ENCODE peak calls at places on chromosomes 6 and 20, in eight cellular contexts. T is uterus; V is HepG2; F is SJSA1; N is HCT116; H is GM23248; P is CD8-positive, alpha-beta T cell; G is body of pancreas. B is an unnamed sample. For H3K9me3 and H3K27me3, the result is how much of the 10 kb centered on the place peaks cover.

GRCh38 chr6:30875244-30876038 is 8.9 kb upstream of the DDR1 start:
- DNase-seq in T (no peak), V (no peak), F (no peak), N (no peak), H (no peak), P (no peak), G (no peak), B (no peak)

GRCh38 chr6:6758915-6759654 is 170.6 kb downstream of the LY86 start:
- DNase-seq in T (peak), V (peak), F (peak), N (peak), H (peak), P (no peak), G (peak), B (peak)

GRCh38 chr6:167764215-167764614 is 62.5 kb upstream of the AFDN start:
- DNase-seq in T (no peak), V (no peak), F (peak), N (no peak), H (no peak), P (no peak), G (no peak), B (no peak)

GRCh38 chr6:88662163-88662580 is 301.2 kb downstream of the RNGTT start:
- DNase-seq in T (no peak), V (peak), F (no peak), N (peak), H (no peak), P (no peak), G (peak), B (no peak)

GRCh38 chr6:45001663-45002062 is 326.5 kb upstream of the RUNX2 start:
- DNase-seq in T (no peak), V (no peak), F (no peak), N (no peak), H (no peak), P (no peak), G (no peak), B (no peak)

GRCh38 chr6:99312354-99312753 is 37.1 kb downstream of the FAXC start:
- DNase-seq in T (no peak), V (no peak), F (no peak), N (no peak), H (no peak), P (no peak), G (no peak), B (no peak)

GRCh38 chr20:57159945-57160610 is 106.4 kb downstream of the BMP7 start:
- DNase-seq in T (no peak), V (no peak), F (no peak), N (no peak), H (no peak), P (no peak), G (no peak), B (no peak)

GRCh38 chr20:38466171-38466570 is 6.5 kb upstream of the RALGAPB start:
- DNase-seq in T (no peak), V (no peak), F (no peak), N (no peak), H (no peak), P (no peak), G (no peak), B (no peak)

GRCh38 chr6:46221221-46221793 is 50.5 kb upstream of the ENPP5 start:
- DNase-seq in T (no peak), V (peak), F (no peak), N (peak), H (peak), P (no peak), G (peak), B (peak)

GRCh38 chr20:32091888-32092346 is 17.6 kb upstream of the TM9SF4 start:
- DNase-seq in T (peak), V (peak), F (peak), N (peak), H (peak), P (peak), G (peak), B (peak)

GRCh38 chr20:46259260-46259859 is 48.9 kb downstream of the CDH22 start:
- DNase-seq in T (no peak), V (no peak), F (no peak), N (no peak), H (no peak), P (no peak), G (no peak), B (no peak)

GRCh38 chr6:157427969-157428368 is 47.0 kb downstream of the ZDHHC14 start:
- DNase-seq in T (no peak), V (no peak), F (no peak), N (no peak), H (no peak), P (no peak), G (no peak), B (no peak)

GRCh38 chr6:119484598-119484997 is 135.0 kb upstream of the MAN1A1 start:
- DNase-seq in T (no peak), V (no peak), F (no peak), N (peak), H (peak), P (no peak), G (peak), B (peak)

GRCh38 chr6:69044534-69044933 is 409.5 kb downstream of the ADGRB3 start:
- DNase-seq in T (no peak), V (no peak), F (no peak), N (no peak), H (no peak), P (no peak), G (no peak), B (no peak)

GRCh38 chr20:47805951-47806350 is 20.7 kb upstream of the SULF2 start:
- DNase-seq in T (no peak), V (no peak), F (no peak), N (no peak), H (no peak), P (no peak), G (no peak), B (no peak)

GRCh38 chr20:58690851-58691250 is 1.7 kb upstream of the NPEPL1 start:
- DNase-seq in T (peak), V (no peak), F (no peak), N (no peak), H (peak), P (no peak), G (peak), B (peak)

GRCh38 chr6:52375780-52376556 is 14.0 kb downstream of the PAQR8 start:
- DNase-seq in T (no peak), V (no peak), F (peak), N (no peak), H (no peak), P (no peak), G (no peak), B (no peak)

GRCh38 chr20:34574861-34575260 is 16.3 kb downstream of the MAP1LC3A start:
- DNase-seq in T (no peak), V (no peak), F (peak), N (no peak), H (no peak), P (no peak), G (no peak), B (no peak)

GRCh38 chr6:81929828-81930227 is 177.3 kb upstream of the TENT5A start:
- DNase-seq in T (no peak), V (no peak), F (no peak), N (no peak), H (peak), P (no peak), G (no peak), B (no peak)

GRCh38 chr20:34987288-34988175 is 31.9 kb downstream of the MYH7B start:
- DNase-seq in T (peak), V (no peak), F (no peak), N (no peak), H (no peak), P (no peak), G (no peak), B (no peak)

GRCh38 chr6:26383624-26384417 is 913 bp downstream of the BTN2A2 start:
- DNase-seq in T (no peak), V (no peak), F (no peak), N (no peak), H (peak), P (no peak), G (no peak), B (peak)

GRCh38 chr6:157443066-157443800 is 62.2 kb downstream of the ZDHHC14 start:
- DNase-seq in T (no peak), V (no peak), F (no peak), N (no peak), H (peak), P (no peak), G (no peak), B (peak)

GRCh38 chr6:7087491-7087979 is 20.2 kb upstream of the RREB1 start:
- DNase-seq in T (no peak), V (no peak), F (no peak), N (no peak), H (no peak), P (peak), G (no peak), B (no peak)

GRCh38 chr6:41963371-41963770 is 21.8 kb upstream of the CCND3 start:
- DNase-seq in T (no peak), V (peak), F (no peak), N (no peak), H (no peak), P (no peak), G (no peak), B (no peak)

GRCh38 chr6:15474196-15474595 is 188.6 kb downstream of the DTNBP1 start:
- DNase-seq in T (no peak), V (no peak), F (no peak), N (no peak), H (peak), P (no peak), G (no peak), B (peak)

GRCh38 chr20:61387961-61388360 is 135.9 kb downstream of the CDH4 start:
- DNase-seq in T (no peak), V (no peak), F (no peak), N (no peak), H (no peak), P (no peak), G (no peak), B (no peak)

GRCh38 chr6:94045473-94045872 is 626.1 kb upstream of the EPHA7 start:
- DNase-seq in T (no peak), V (no peak), F (no peak), N (no peak), H (no peak), P (no peak), G (no peak), B (no peak)

GRCh38 chr20:32416206-32416605 is 58.1 kb downstream of the ASXL1 start:
- DNase-seq in T (no peak), V (no peak), F (no peak), N (no peak), H (no peak), P (no peak), G (no peak), B (no peak)

GRCh38 chr6:31821301-31822037 is 6.1 kb upstream of the HSPA1B start:
- DNase-seq in T (peak), V (no peak), F (peak), N (no peak), H (peak), P (no peak), G (peak), B (no peak)

GRCh38 chr20:25294459-25295385 is 46.8 kb downstream of the PYGB start:
- DNase-seq in T (peak), V (peak), F (peak), N (peak), H (peak), P (peak), G (peak), B (peak)

GRCh38 chr6:13496508-13497180 is 9.2 kb upstream of the GFOD1 start:
- DNase-seq in T (no peak), V (no peak), F (peak), N (no peak), H (peak), P (no peak), G (no peak), B (peak)

GRCh38 chr6:33770833-33771341 is 18.0 kb downstream of the LEMD2 start:
- DNase-seq in T (no peak), V (no peak), F (no peak), N (no peak), H (no peak), P (no peak), G (no peak), B (no peak)

GRCh38 chr6:21157186-21157929 is 436.2 kb upstream of the SOX4 start:
- DNase-seq in T (no peak), V (no peak), F (no peak), N (no peak), H (no peak), P (no peak), G (no peak), B (no peak)

GRCh38 chr6:130240232-130240631 is 17.5 kb upstream of the SAMD3 start:
- DNase-seq in T (no peak), V (no peak), F (no peak), N (no peak), H (peak), P (no peak), G (no peak), B (peak)

GRCh38 chr6:10434235-10434634 is 19.4 kb upstream of the TFAP2A start:
- DNase-seq in T (no peak), V (no peak), F (no peak), N (no peak), H (no peak), P (no peak), G (no peak), B (no peak)

GRCh38 chr6:10441655-10442009 is 26.8 kb upstream of the TFAP2A start:
- DNase-seq in T (no peak), V (no peak), F (no peak), N (no peak), H (no peak), P (no peak), G (no peak), B (no peak)

GRCh38 chr6:10433322-10433721 is 18.4 kb upstream of the TFAP2A start:
- DNase-seq in T (no peak), V (no peak), F (no peak), N (no peak), H (no peak), P (no peak), G (no peak), B (no peak)

GRCh38 chr6:10441004-10441654 is 26.3 kb upstream of the TFAP2A start:
- DNase-seq in T (no peak), V (peak), F (peak), N (peak), H (peak), P (no peak), G (no peak), B (peak)

DNA sequence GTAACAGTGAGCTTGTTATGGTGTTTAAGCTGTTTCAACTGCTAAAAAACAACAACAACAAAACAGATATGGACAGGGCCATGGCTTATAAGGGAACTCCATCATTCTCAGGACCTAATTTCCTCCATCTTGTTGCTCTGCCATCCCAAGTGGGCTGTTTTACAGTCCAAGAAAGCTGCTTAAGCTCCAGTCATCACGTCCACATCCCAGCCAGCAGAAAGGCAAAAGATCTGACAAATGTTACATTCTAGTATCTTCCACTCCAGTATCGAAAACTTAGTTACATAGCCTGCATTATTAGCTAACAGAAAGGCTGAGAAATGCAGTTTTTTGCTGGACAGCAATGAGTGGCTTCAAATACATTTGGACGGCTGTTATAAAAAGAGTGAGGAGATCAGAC is 23.0 kb upstream of the TFAP2A start:
- DNase-seq in T (no peak), V (no peak), F (no peak), N (no peak), H (no peak), P (no peak), G (no peak), B (no peak)
- H3K9me3 ChIP-seq in T (under half), V (under half), F (under half), N (under half), H (under half), P (under half), G (under half), B (under half)

DNA sequence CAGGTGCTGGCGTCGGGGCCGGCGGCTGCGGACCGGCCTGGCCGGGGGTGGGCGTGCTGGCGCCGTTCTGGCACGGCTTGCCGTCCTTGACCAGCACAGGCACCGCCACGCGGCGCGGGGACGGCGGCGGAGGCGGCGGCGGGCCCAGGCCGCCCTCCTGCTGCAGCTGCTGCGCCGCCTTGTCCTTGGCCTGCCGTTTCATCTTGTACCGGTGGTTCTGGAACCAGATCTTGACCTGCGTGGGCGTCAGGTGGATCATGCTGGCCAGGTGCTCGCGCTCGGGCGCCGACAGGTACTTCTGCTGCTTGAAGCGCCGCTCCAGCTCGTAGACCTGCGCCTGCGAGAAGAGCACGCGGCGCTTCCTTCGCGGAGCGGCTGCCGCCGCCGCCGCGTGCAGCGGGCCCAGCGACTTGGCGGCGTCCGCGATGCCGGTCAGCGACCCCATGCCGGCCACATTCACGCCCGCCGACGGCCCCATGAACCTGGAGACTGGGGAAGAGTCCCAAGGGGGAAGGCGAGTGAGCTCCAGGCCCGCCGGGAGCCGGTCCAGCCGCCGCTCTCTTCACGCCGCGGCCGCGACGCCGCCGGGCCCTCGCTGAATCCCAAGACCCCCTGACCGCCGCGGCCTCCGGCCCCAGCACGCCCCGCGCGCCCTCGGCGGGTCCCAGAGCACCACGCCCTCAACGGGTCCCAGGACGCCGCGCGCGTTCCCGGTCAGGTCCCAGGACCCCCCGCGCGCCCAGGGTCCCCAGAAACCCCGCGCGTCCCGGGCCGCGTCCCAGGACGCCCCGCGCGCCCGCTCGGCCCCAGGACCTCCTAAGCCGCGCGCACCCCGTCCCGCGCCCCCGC is 1.1 kb downstream of the NKX2-4 start:
- DNase-seq in T (no peak), V (no peak), F (peak), N (no peak), H (no peak), P (no peak), G (peak), B (no peak)
- H3K27me3 ChIP-seq in T (half or more), V (under half), F (under half), N (under half), H (half or more), P (half or more), G (under half), B (half or more)

GRCh38 chr6:159305159-159305558 is 136.0 kb downstream of the FNDC1 start:
- DNase-seq in T (no peak), V (no peak), F (no peak), N (no peak), H (no peak), P (no peak), G (no peak), B (no peak)
- H3K9me3 ChIP-seq in T (under half), V (under half), F (under half), N (under half), H (under half), P (under half), G (under half), B (under half)

GRCh38 chr6:105174512-105174911 is 5.3 kb downstream of the POPDC3 start:
- DNase-seq in T (no peak), V (no peak), F (no peak), N (no peak), H (peak), P (no peak), G (no peak), B (peak)
- H3K27me3 ChIP-seq in T (under half), V (under half), F (under half), N (under half), H (under half), P (under half), G (under half), B (under half)

GRCh38 chr6:37603284-37603683 is 94.4 kb downstream of the MDGA1 start:
- DNase-seq in T (no peak), V (no peak), F (no peak), N (no peak), H (no peak), P (no peak), G (no peak), B (no peak)
- H3K9me3 ChIP-seq in T (under half), V (under half), F (under half), N (under half), H (under half), P (under half), G (under half), B (under half)